ENCODE peak calls at places on chromosomes 2 and 18, in eight cellular contexts. One of them, this sample, is unnamed.

GRCh38 chr18:13369756-13370510 is 151.4 kb downstream of the LDLRAD4 start:
- DNase-seq in body of pancreas: no peak
- DNase-seq in NB4: no peak
- DNase-seq in mesothelial cell of epicardium: no peak
- DNase-seq in stomach: no peak
- DNase-seq in IMR-90: no peak
- DNase-seq in type B pancreatic cell: no peak
- DNase-seq in ovary: no peak
- DNase-seq in this sample: no peak

GRCh38 chr2:128271186-128271890 is 47.3 kb downstream of the HS6ST1 start:
- DNase-seq in body of pancreas: no peak
- DNase-seq in NB4: no peak
- DNase-seq in mesothelial cell of epicardium: no peak
- DNase-seq in stomach: no peak
- DNase-seq in IMR-90: no peak
- DNase-seq in type B pancreatic cell: no peak
- DNase-seq in ovary: no peak
- DNase-seq in this sample: no peak

GRCh38 chr18:44715841-44716240 is 35.2 kb downstream of the SETBP1 start:
- DNase-seq in body of pancreas: no peak
- DNase-seq in NB4: no peak
- DNase-seq in mesothelial cell of epicardium: no peak
- DNase-seq in stomach: no peak
- DNase-seq in IMR-90: no peak
- DNase-seq in type B pancreatic cell: no peak
- DNase-seq in ovary: no peak
- DNase-seq in this sample: no peak

GRCh38 chr2:48482313-48482712 is 47.6 kb upstream of the STON1 start:
- DNase-seq in body of pancreas: no peak
- DNase-seq in NB4: no peak
- DNase-seq in mesothelial cell of epicardium: no peak
- DNase-seq in stomach: no peak
- DNase-seq in IMR-90: peak
- DNase-seq in type B pancreatic cell: no peak
- DNase-seq in ovary: no peak
- DNase-seq in this sample: no peak

GRCh38 chr2:20223345-20224190 is 1.4 kb downstream of the SDC1 start:
- DNase-seq in body of pancreas: peak
- DNase-seq in NB4: peak
- DNase-seq in mesothelial cell of epicardium: peak
- DNase-seq in stomach: peak
- DNase-seq in IMR-90: peak
- DNase-seq in type B pancreatic cell: no peak
- DNase-seq in ovary: peak
- DNase-seq in this sample: peak

GRCh38 chr2:209495855-209496585 is 72.2 kb downstream of the MAP2 start:
- DNase-seq in body of pancreas: peak
- DNase-seq in NB4: peak
- DNase-seq in mesothelial cell of epicardium: no peak
- DNase-seq in stomach: peak
- DNase-seq in IMR-90: peak
- DNase-seq in type B pancreatic cell: no peak
- DNase-seq in ovary: no peak
- DNase-seq in this sample: peak

GRCh38 chr2:1588994-1589611 is 155.2 kb downstream of the PXDN start:
- DNase-seq in body of pancreas: no peak
- DNase-seq in NB4: peak
- DNase-seq in mesothelial cell of epicardium: no peak
- DNase-seq in stomach: no peak
- DNase-seq in IMR-90: peak
- DNase-seq in type B pancreatic cell: no peak
- DNase-seq in ovary: no peak
- DNase-seq in this sample: no peak

GRCh38 chr18:48455555-48456478 is 46.6 kb upstream of the ZBTB7C start:
- DNase-seq in body of pancreas: peak
- DNase-seq in NB4: peak
- DNase-seq in mesothelial cell of epicardium: no peak
- DNase-seq in stomach: no peak
- DNase-seq in IMR-90: peak
- DNase-seq in type B pancreatic cell: no peak
- DNase-seq in ovary: no peak
- DNase-seq in this sample: peak

GRCh38 chr2:54979645-54980044 is 70.6 kb downstream of the RTN4 start:
- DNase-seq in body of pancreas: peak
- DNase-seq in NB4: no peak
- DNase-seq in mesothelial cell of epicardium: no peak
- DNase-seq in stomach: peak
- DNase-seq in IMR-90: no peak
- DNase-seq in type B pancreatic cell: no peak
- DNase-seq in ovary: no peak
- DNase-seq in this sample: peak

GRCh38 chr18:2948038-2948437 is 64.9 kb downstream of the LPIN2 start:
- DNase-seq in body of pancreas: peak
- DNase-seq in NB4: peak
- DNase-seq in mesothelial cell of epicardium: no peak
- DNase-seq in stomach: no peak
- DNase-seq in IMR-90: peak
- DNase-seq in type B pancreatic cell: no peak
- DNase-seq in ovary: no peak
- DNase-seq in this sample: peak

GRCh38 chr2:56299166-56299806 is 115.5 kb downstream of the CCDC85A start:
- DNase-seq in body of pancreas: no peak
- DNase-seq in NB4: no peak
- DNase-seq in mesothelial cell of epicardium: no peak
- DNase-seq in stomach: no peak
- DNase-seq in IMR-90: no peak
- DNase-seq in type B pancreatic cell: no peak
- DNase-seq in ovary: no peak
- DNase-seq in this sample: no peak

GRCh38 chr2:215499330-215499729 is 63.5 kb upstream of the FN1 start:
- DNase-seq in body of pancreas: no peak
- DNase-seq in NB4: no peak
- DNase-seq in mesothelial cell of epicardium: no peak
- DNase-seq in stomach: no peak
- DNase-seq in IMR-90: peak
- DNase-seq in type B pancreatic cell: no peak
- DNase-seq in ovary: no peak
- DNase-seq in this sample: no peak

GRCh38 chr2:163717993-163718680 is 17.7 kb downstream of the FIGN start:
- DNase-seq in body of pancreas: no peak
- DNase-seq in NB4: no peak
- DNase-seq in mesothelial cell of epicardium: no peak
- DNase-seq in stomach: no peak
- DNase-seq in IMR-90: no peak
- DNase-seq in type B pancreatic cell: no peak
- DNase-seq in ovary: no peak
- DNase-seq in this sample: no peak

GRCh38 chr18:7812431-7813063 is 245.4 kb downstream of the PTPRM start:
- DNase-seq in body of pancreas: no peak
- DNase-seq in NB4: no peak
- DNase-seq in mesothelial cell of epicardium: no peak
- DNase-seq in stomach: no peak
- DNase-seq in IMR-90: peak
- DNase-seq in type B pancreatic cell: no peak
- DNase-seq in ovary: no peak
- DNase-seq in this sample: peak

GRCh38 chr2:230793573-230794359 is 71.0 kb upstream of the ITM2C start:
- DNase-seq in body of pancreas: peak
- DNase-seq in NB4: peak
- DNase-seq in mesothelial cell of epicardium: no peak
- DNase-seq in stomach: peak
- DNase-seq in IMR-90: peak
- DNase-seq in type B pancreatic cell: no peak
- DNase-seq in ovary: peak
- DNase-seq in this sample: peak

GRCh38 chr2:74571058-74571457 is 16.5 kb downstream of the DOK1 start:
- DNase-seq in body of pancreas: no peak
- DNase-seq in NB4: no peak
- DNase-seq in mesothelial cell of epicardium: no peak
- DNase-seq in stomach: no peak
- DNase-seq in IMR-90: no peak
- DNase-seq in type B pancreatic cell: no peak
- DNase-seq in ovary: no peak
- DNase-seq in this sample: no peak

GRCh38 chr2:74573747-74574562 is 19.4 kb downstream of the DOK1 start:
- DNase-seq in body of pancreas: no peak
- DNase-seq in NB4: peak
- DNase-seq in mesothelial cell of epicardium: no peak
- DNase-seq in stomach: no peak
- DNase-seq in IMR-90: peak
- DNase-seq in type B pancreatic cell: no peak
- DNase-seq in ovary: no peak
- DNase-seq in this sample: peak

GRCh38 chr2:74575320-74575719 is 20.8 kb downstream of the DOK1 start:
- DNase-seq in body of pancreas: no peak
- DNase-seq in NB4: no peak
- DNase-seq in mesothelial cell of epicardium: no peak
- DNase-seq in stomach: no peak
- DNase-seq in IMR-90: no peak
- DNase-seq in type B pancreatic cell: no peak
- DNase-seq in ovary: no peak
- DNase-seq in this sample: no peak

GRCh38 chr2:74569686-74570085 is 15.2 kb downstream of the DOK1 start:
- DNase-seq in body of pancreas: no peak
- DNase-seq in NB4: no peak
- DNase-seq in mesothelial cell of epicardium: no peak
- DNase-seq in stomach: no peak
- DNase-seq in IMR-90: no peak
- DNase-seq in type B pancreatic cell: no peak
- DNase-seq in ovary: no peak
- DNase-seq in this sample: no peak

GRCh38 chr2:74572178-74572925 is 17.8 kb downstream of the DOK1 start:
- DNase-seq in body of pancreas: no peak
- DNase-seq in NB4: no peak
- DNase-seq in mesothelial cell of epicardium: no peak
- DNase-seq in stomach: no peak
- DNase-seq in IMR-90: no peak
- DNase-seq in type B pancreatic cell: no peak
- DNase-seq in ovary: no peak
- DNase-seq in this sample: no peak
- TF ChIP-seq CTCF in body of pancreas: no peak
- TF ChIP-seq CTCF in NB4: no peak
- TF ChIP-seq CTCF in mesothelial cell of epicardium: no peak
- TF ChIP-seq CTCF in stomach: no peak
- TF ChIP-seq CTCF in IMR-90: no peak
- TF ChIP-seq CTCF in type B pancreatic cell: peak
- TF ChIP-seq CTCF in ovary: no peak
- TF ChIP-seq CTCF in this sample: no peak

GRCh38 chr2:14717131-14717530 is 84.6 kb downstream of the LRATD1 start:
- DNase-seq in body of pancreas: no peak
- DNase-seq in NB4: no peak
- DNase-seq in mesothelial cell of epicardium: no peak
- DNase-seq in stomach: no peak
- DNase-seq in IMR-90: no peak
- DNase-seq in type B pancreatic cell: no peak
- DNase-seq in ovary: no peak
- DNase-seq in this sample: no peak

GRCh38 chr2:14720739-14721138 is 88.2 kb downstream of the LRATD1 start:
- DNase-seq in body of pancreas: no peak
- DNase-seq in NB4: no peak
- DNase-seq in mesothelial cell of epicardium: no peak
- DNase-seq in stomach: no peak
- DNase-seq in IMR-90: no peak
- DNase-seq in type B pancreatic cell: no peak
- DNase-seq in ovary: no peak
- DNase-seq in this sample: no peak

GRCh38 chr2:14723684-14724083 is 91.2 kb downstream of the LRATD1 start:
- DNase-seq in body of pancreas: no peak
- DNase-seq in NB4: no peak
- DNase-seq in mesothelial cell of epicardium: no peak
- DNase-seq in stomach: no peak
- DNase-seq in IMR-90: no peak
- DNase-seq in type B pancreatic cell: no peak
- DNase-seq in ovary: no peak
- DNase-seq in this sample: no peak

GRCh38 chr2:14720319-14720718 is 87.8 kb downstream of the LRATD1 start:
- DNase-seq in body of pancreas: no peak
- DNase-seq in NB4: no peak
- DNase-seq in mesothelial cell of epicardium: no peak
- DNase-seq in stomach: no peak
- DNase-seq in IMR-90: peak
- DNase-seq in type B pancreatic cell: no peak
- DNase-seq in ovary: no peak
- DNase-seq in this sample: peak

GRCh38 chr2:14722919-14723559 is 90.5 kb downstream of the LRATD1 start:
- DNase-seq in body of pancreas: no peak
- DNase-seq in NB4: no peak
- DNase-seq in mesothelial cell of epicardium: no peak
- DNase-seq in stomach: no peak
- DNase-seq in IMR-90: peak
- DNase-seq in type B pancreatic cell: no peak
- DNase-seq in ovary: no peak
- DNase-seq in this sample: no peak
- TF ChIP-seq CTCF in body of pancreas: no peak
- TF ChIP-seq CTCF in NB4: no peak
- TF ChIP-seq CTCF in mesothelial cell of epicardium: no peak
- TF ChIP-seq CTCF in stomach: no peak
- TF ChIP-seq CTCF in IMR-90: no peak
- TF ChIP-seq CTCF in type B pancreatic cell: no peak
- TF ChIP-seq CTCF in ovary: no peak
- TF ChIP-seq CTCF in this sample: no peak

GRCh38 chr2:121596221-121597080 is 52.8 kb downstream of the CLASP1 start:
- DNase-seq in body of pancreas: peak
- DNase-seq in NB4: peak
- DNase-seq in mesothelial cell of epicardium: no peak
- DNase-seq in stomach: no peak
- DNase-seq in IMR-90: peak
- DNase-seq in type B pancreatic cell: no peak
- DNase-seq in ovary: peak
- DNase-seq in this sample: peak
- TF ChIP-seq CTCF in body of pancreas: no peak
- TF ChIP-seq CTCF in NB4: peak
- TF ChIP-seq CTCF in mesothelial cell of epicardium: no peak
- TF ChIP-seq CTCF in stomach: no peak
- TF ChIP-seq CTCF in IMR-90: peak
- TF ChIP-seq CTCF in type B pancreatic cell: peak
- TF ChIP-seq CTCF in ovary: no peak
- TF ChIP-seq CTCF in this sample: peak

GRCh38 chr2:25955869-25956535 is 26.3 kb downstream of the KIF3C start:
- DNase-seq in body of pancreas: no peak
- DNase-seq in NB4: peak
- DNase-seq in mesothelial cell of epicardium: no peak
- DNase-seq in stomach: no peak
- DNase-seq in IMR-90: no peak
- DNase-seq in type B pancreatic cell: no peak
- DNase-seq in ovary: no peak
- DNase-seq in this sample: no peak
- TF ChIP-seq CTCF in body of pancreas: no peak
- TF ChIP-seq CTCF in NB4: peak
- TF ChIP-seq CTCF in mesothelial cell of epicardium: no peak
- TF ChIP-seq CTCF in stomach: no peak
- TF ChIP-seq CTCF in IMR-90: peak
- TF ChIP-seq CTCF in type B pancreatic cell: no peak
- TF ChIP-seq CTCF in ovary: no peak
- TF ChIP-seq CTCF in this sample: peak